ENCODE peak calls at places on chromosomes 16 and 17, in five cellular contexts. H is tibial nerve, L is heart left ventricle, O is A549, T is uterus. S is an unnamed sample.

GRCh38 chr16:50578147-50578546 is 30.0 kb downstream of the NKD1 start:
- DNase-seq in H (no peak), L (no peak), O (no peak), T (no peak), S (no peak)

GRCh38 chr16:85463228-85463611 is 149.9 kb upstream of the GSE1 start:
- DNase-seq in H (no peak), L (no peak), O (no peak), T (no peak), S (peak)

GRCh38 chr17:65851965-65852736 is 290.7 kb upstream of the AXIN2 start:
- DNase-seq in H (no peak), L (no peak), O (no peak), T (no peak), S (no peak)

GRCh38 chr17:41959336-41960095 is 7.1 kb upstream of the CNP start:
- DNase-seq in H (no peak), L (no peak), O (peak), T (no peak), S (peak)

GRCh38 chr17:73089918-73090317 is 2.6 kb downstream of the SLC39A11 start:
- DNase-seq in H (no peak), L (no peak), O (no peak), T (no peak), S (no peak)

GRCh38 chr16:74999683-75000480 is 1.1 kb downstream of the ZNRF1 start:
- DNase-seq in H (no peak), L (peak), O (no peak), T (peak), S (peak)

GRCh38 chr16:89730610-89731234 is 9.4 kb downstream of the ZNF276 start:
- DNase-seq in H (no peak), L (no peak), O (no peak), T (no peak), S (no peak)

GRCh38 chr17:740240-741055 is 8.1 kb downstream of the TLCD3A start:
- DNase-seq in H (no peak), L (no peak), O (no peak), T (no peak), S (no peak)

GRCh38 chr17:59848778-59849177 is 44.0 kb downstream of the TUBD1 start:
- DNase-seq in H (peak), L (peak), O (no peak), T (peak), S (peak)

GRCh38 chr16:1435921-1436697 is 5.2 kb downstream of the PERCC1 start:
- DNase-seq in H (no peak), L (no peak), O (no peak), T (no peak), S (no peak)

GRCh38 chr16:2008631-2009301 is 855 bp downstream of the ZNF598 start:
- DNase-seq in H (no peak), L (no peak), O (no peak), T (no peak), S (no peak)

GRCh38 chr17:43219001-43219400 is 7.3 kb downstream of the TMEM106A start:
- DNase-seq in H (no peak), L (no peak), O (no peak), T (no peak), S (no peak)

GRCh38 chr16:11404608-11405007 is 59.3 kb downstream of the RMI2 start:
- DNase-seq in H (no peak), L (peak), O (no peak), T (no peak), S (no peak)

GRCh38 chr17:40499551-40500189 is 1.8 kb downstream of the TNS4 start:
- DNase-seq in H (peak), L (peak), O (peak), T (peak), S (peak)

GRCh38 chr16:27790546-27791403 is 240.8 kb downstream of the KATNIP start:
- DNase-seq in H (no peak), L (no peak), O (no peak), T (no peak), S (no peak)

GRCh38 chr16:66095676-66096075 is 270.8 kb upstream of the CDH5 start:
- DNase-seq in H (no peak), L (no peak), O (no peak), T (no peak), S (no peak)

GRCh38 chr17:66799839-66800537 is 34.9 kb upstream of the CACNG5 start:
- DNase-seq in H (no peak), L (no peak), O (no peak), T (no peak), S (peak)

GRCh38 chr17:82449136-82449882 is 1.2 kb downstream of the CYBC1 start:
- DNase-seq in H (no peak), L (no peak), O (no peak), T (no peak), S (peak)

GRCh38 chr16:85270365-85270764 is 158.1 kb upstream of the CIBAR2 start:
- DNase-seq in H (no peak), L (no peak), O (no peak), T (no peak), S (peak)

GRCh38 chr17:17675925-17676534 is 5.2 kb upstream of the RAI1 start:
- DNase-seq in H (no peak), L (no peak), O (peak), T (no peak), S (no peak)

GRCh38 chr17:676060-676745 is 38.4 kb downstream of the VPS53 start:
- DNase-seq in H (no peak), L (no peak), O (no peak), T (no peak), S (no peak)

GRCh38 chr17:60524463-60525346 is 1.3 kb downstream of the APPBP2 start:
- DNase-seq in H (no peak), L (no peak), O (no peak), T (no peak), S (peak)

GRCh38 chr16:80973991-80974390 is 32.7 kb downstream of the CMC2 start:
- DNase-seq in H (no peak), L (no peak), O (no peak), T (no peak), S (no peak)

GRCh38 chr16:2297506-2297860 is 29.6 kb upstream of the RNPS1 start:
- DNase-seq in H (no peak), L (no peak), O (no peak), T (no peak), S (no peak)

GRCh38 chr16:11497851-11498289 is 88.8 kb downstream of the LITAF start:
- DNase-seq in H (no peak), L (no peak), O (peak), T (peak), S (peak)

DNA sequence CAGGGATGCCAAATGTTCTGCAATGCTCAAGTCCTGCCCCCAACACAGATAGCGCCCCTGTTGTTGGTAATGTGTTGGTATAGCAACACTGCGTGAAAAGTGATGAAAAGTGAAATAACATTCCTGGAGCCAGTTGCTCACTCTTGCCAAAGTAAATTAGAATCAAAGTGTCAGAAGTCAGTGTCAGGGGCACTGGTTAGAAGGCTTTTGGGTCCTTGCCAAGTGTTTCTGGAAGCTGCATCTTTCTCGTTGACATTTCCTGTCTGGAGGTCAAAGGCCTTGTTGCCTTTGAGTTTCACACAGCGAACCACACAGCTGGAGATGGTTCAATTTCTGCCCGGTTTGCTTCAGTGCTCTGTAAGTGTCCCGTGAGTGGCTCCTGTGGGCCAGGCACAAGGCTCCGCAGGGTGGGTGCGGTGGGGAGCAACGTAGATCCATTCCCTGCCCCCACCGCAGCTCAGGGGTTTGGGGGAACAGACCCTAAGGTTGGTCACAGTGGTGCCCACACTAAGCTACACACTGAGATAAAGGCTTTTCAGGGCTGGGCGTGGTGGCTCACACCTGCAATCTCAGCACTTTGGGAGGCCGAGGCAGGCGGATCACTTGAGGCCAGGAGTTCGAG is 3.6 kb upstream of the SLC16A5 start:
- DNase-seq in H (no peak), L (no peak), O (peak), T (no peak), S (no peak)
- TF ChIP-seq POLR2A in H (no peak), L (no peak), O (no peak), T (no peak), S (no peak)

GRCh38 chr16:88363239-88363891 is 19.4 kb upstream of the ZNF469 start:
- DNase-seq in H (no peak), L (no peak), O (no peak), T (no peak), S (no peak)

GRCh38 chr16:88367560-88367959 is 15.2 kb upstream of the ZNF469 start:
- DNase-seq in H (no peak), L (peak), O (no peak), T (no peak), S (no peak)

GRCh38 chr16:88366032-88366703 is 16.6 kb upstream of the ZNF469 start:
- DNase-seq in H (no peak), L (no peak), O (no peak), T (no peak), S (no peak)

GRCh38 chr16:88366704-88367047 is 16.1 kb upstream of the ZNF469 start:
- DNase-seq in H (no peak), L (peak), O (no peak), T (no peak), S (no peak)

DNA sequence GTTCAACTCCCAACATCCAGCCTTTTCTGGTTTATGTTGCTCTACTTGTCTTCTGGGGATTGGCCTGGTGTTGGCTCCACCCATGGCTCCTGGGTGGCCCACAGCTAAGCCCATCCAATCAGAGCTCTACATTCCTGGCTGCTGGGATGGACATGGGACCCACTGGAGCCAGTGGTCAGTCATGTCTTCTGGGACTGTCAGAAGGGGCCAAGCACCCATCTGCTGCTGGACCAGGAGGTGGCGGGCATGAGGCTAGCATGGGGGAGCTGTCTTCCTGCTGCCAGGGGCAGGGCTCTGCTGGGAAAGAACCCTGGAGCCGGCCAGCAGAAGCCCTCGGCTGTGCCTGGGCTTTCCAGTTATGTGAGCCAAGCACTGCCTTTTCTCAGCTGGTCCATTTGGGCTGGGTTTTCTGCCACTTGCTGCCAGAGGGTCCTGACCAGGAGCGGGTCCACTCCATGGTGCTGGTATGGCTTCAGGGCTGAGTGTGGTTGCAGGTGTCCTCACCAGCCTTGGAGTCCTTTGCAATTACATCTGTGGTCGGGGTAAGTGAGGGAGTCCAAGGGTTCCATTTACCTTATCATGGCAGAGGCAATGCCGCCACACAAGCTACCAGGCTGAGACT is 17.4 kb upstream of the ZNF469 start:
- DNase-seq in H (no peak), L (peak), O (no peak), T (no peak), S (no peak)
- TF ChIP-seq CTCF in H (no peak), L (no peak), O (no peak), T (no peak), S (no peak)

GRCh38 chr17:38582069-38582468 is 23.7 kb downstream of the SRCIN1 start:
- DNase-seq in H (no peak), L (no peak), O (no peak), T (no peak), S (no peak)
- TF ChIP-seq POLR2A in H (no peak), L (no peak), O (no peak), T (no peak), S (no peak)

DNA sequence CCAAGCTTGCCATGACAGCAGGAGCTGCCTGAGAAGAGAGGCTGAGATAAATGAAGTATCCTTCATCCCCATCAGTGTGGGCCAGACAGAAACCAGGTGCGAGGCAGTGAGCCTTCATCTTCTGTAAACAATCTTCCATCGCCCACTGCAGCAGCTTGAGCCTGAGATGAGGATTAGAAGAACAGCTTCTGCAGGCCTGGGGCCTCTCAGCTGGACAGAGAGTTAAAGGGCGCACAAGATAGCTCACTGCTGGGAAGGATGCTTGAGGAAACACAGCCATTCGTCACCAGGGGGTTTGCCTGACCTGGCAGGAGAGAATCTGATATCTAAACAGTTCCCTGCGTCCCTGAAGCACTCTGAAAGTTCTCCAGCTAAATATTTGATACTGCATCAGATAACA is 27.1 kb downstream of the HOXB1 start:
- DNase-seq in H (no peak), L (no peak), O (no peak), T (no peak), S (no peak)
- TF ChIP-seq CTCF in H (no peak), L (no peak), O (no peak), T (no peak), S (no peak)

GRCh38 chr17:3690094-3690715 is 5.8 kb downstream of the P2RX5 start:
- DNase-seq in H (no peak), L (no peak), O (no peak), T (no peak), S (peak)
- TF ChIP-seq POLR2A in H (no peak), L (no peak), O (no peak), T (no peak), S (no peak)

DNA sequence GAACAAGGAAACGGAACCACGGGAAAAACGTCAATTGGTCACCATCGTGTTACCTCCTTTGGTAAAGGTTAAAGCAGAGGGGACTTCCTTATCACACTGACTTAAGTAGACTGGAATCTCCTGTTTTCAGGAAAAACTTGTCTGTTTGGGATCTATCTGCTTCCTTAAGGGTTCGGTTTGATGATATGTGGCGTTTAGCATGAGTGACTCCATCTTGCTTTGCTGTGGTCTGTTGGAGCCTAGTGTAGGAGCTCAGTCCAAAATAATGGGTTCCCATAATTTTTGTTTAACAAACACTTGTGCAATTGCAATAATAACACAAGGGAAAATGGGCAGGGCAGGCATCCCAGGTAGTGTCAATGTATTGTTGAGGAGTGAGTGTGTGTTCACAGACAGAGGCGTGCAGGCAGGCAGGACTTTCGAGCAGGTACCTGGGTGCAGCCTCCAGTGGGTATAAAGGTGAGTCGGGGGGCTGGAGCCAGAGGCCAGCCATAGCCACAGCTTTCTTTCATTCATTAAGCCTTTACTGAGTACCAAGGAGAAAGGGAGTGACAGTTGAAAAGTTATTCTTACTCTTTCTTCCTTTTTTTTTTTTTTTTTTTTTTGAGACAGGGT is 4.3 kb upstream of the ENGASE start:
- DNase-seq in H (no peak), L (no peak), O (no peak), T (no peak), S (no peak)
- TF ChIP-seq CTCF in H (no peak), L (no peak), O (no peak), T (no peak), S (no peak)

DNA sequence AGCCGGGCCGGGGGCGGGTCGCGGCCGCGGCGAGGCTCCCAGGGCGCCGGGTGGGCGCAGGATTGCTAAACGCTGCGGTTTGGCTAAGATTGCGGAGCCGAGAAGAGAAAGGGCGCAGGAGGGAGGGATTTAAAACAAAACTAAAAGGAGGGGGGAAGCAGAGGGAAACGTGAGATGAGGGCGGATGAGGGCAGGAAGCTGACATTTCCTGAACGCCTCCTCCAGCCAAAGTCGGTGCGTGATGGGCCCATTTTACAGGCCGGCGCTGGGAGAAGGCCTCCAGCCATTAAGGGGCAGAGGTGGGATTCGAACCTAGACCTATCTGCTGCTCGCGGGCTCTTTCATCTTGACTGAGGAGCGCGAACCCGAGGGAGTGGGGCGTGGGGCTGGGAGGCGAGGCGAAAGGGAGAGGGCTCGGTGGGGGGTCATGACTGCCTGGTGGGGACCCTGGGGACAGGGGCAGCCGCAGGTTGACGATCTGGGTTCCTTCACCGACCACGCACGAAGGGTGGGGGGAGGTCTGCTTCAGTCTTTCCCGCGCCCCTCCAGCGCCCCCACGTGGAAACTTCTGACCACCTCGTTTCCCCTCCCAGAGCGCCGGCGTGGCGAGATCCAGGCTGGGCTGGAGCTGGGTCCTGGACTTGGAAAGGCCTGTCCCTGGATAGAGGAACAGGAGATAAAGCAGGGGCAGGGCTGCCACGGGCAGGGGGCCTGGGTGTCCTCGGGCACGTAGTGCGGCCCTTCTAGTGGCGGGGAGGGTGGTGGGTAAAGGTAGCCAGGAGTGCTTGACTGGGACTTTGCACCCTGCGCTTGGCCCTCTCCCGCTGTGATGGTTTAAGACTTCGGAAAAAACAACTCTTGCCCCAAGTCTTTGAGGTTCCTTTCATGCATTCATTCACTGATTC is 3.8 kb upstream of the TAC4 start:
- DNase-seq in H (peak), L (peak), O (peak), T (peak), S (peak)
- TF ChIP-seq POLR2A in H (no peak), L (no peak), O (no peak), T (no peak), S (no peak)

S was measured in testis.